ENCODE peak calls at places on chromosome 15, in six cellular contexts. O is psoas muscle, E is stomach, X is GM06990, G is heart left ventricle, K is right lobe of liver. P is an unnamed sample.
A peak's percentile ranks its signal among the peaks of the same experiment; 100 is the strongest.

GRCh38 chr15:57385923-57386390 is 9.7 kb downstream of the CGNL1 start:
- DNase-seq in O (no peak), E (no peak), X (no peak), G (no peak), K (no peak), P (no peak)

GRCh38 chr15:34821907-34822306 is 26.6 kb upstream of the ACTC1 start:
- DNase-seq in O (no peak), E (no peak), X (no peak), G (no peak), K (no peak), P (no peak)

GRCh38 chr15:26011916-26012315 is 148.8 kb upstream of the ATP10A start:
- DNase-seq in O (no peak), E (no peak), X (no peak), G (no peak), K (no peak), P (no peak)

GRCh38 chr15:57551717-57552677 is 39.7 kb upstream of the MYZAP start:
- DNase-seq in O (no peak), E (peak; percentile 68), X (no peak), G (peak; percentile 56), K (no peak), P (no peak)

GRCh38 chr15:92623435-92623834 is 32.1 kb downstream of the FAM174B start:
- DNase-seq in O (peak; percentile 73), E (no peak), X (no peak), G (no peak), K (no peak), P (no peak)

GRCh38 chr15:39455502-39455991 is 125.3 kb upstream of the THBS1 start:
- DNase-seq in O (no peak), E (no peak), X (peak; percentile 4), G (no peak), K (no peak), P (no peak)

GRCh38 chr15:97235285-97235985 is 725.1 kb upstream of the ARRDC4 start:
- DNase-seq in O (no peak), E (peak; percentile 64), X (no peak), G (peak; percentile 24), K (peak; percentile 27), P (no peak)

GRCh38 chr15:27817258-27817657 is 281.9 kb downstream of the OCA2 start:
- DNase-seq in O (no peak), E (no peak), X (no peak), G (no peak), K (no peak), P (no peak)

GRCh38 chr15:38254065-38254883 is 1.6 kb downstream of the SPRED1 start:
- DNase-seq in O (no peak), E (peak; percentile 53), X (peak; percentile 45), G (no peak), K (peak; percentile 28), P (peak; percentile 57)

GRCh38 chr15:61527836-61528589 is 298.9 kb upstream of the RORA start:
- DNase-seq in O (no peak), E (no peak), X (no peak), G (no peak), K (no peak), P (no peak)

GRCh38 chr15:67777773-67778172 is 47.5 kb upstream of the SKOR1 start:
- DNase-seq in O (no peak), E (no peak), X (no peak), G (no peak), K (no peak), P (no peak)
- H3K27me3 ChIP-seq in O (no peaks in the 10 kb centered on the region), E (no peaks in the 10 kb centered on the region), X (no peaks in the 10 kb centered on the region), G (no peaks in the 10 kb centered on the region), K (no peaks in the 10 kb centered on the region), P (no peaks in the 10 kb centered on the region)

DNA sequence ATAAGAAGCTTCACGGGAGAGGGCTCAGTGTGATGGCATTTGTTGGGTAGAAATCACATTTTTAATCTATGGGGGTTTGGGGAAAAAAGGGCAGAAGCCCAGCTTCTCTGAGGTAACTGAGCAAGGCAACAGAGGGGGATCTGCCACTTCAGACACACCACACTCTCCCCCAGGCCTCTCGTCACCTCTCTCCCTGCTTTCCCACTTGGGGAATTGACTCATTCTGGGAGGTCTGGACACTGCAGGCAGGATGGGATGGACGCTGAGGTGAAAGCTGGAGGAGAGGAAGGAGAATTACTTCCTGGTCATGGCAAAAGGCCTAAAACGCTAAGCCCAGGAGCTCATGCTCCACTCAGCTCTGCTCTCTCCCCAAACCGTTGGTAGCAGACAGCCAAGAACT is 33.2 kb downstream of the MYO5C start:
- DNase-seq in O (no peak), E (no peak), X (peak; percentile 36), G (no peak), K (no peak), P (no peak)
- H3K4me3 ChIP-seq in O (no peak overlapping the region), E (no peak overlapping the region), X (no peak overlapping the region), G (no peak overlapping the region), K (no peak overlapping the region), P (no peak overlapping the region)

GRCh38 chr15:86743283-86743903 is 663.7 kb downstream of the AGBL1 start:
- DNase-seq in O (peak; percentile 10), E (peak; percentile 36), X (no peak), G (peak; percentile 17), K (peak; percentile 21), P (no peak)
- TF ChIP-seq CTCF in O (peak; percentile 23), E (no peak), X (peak; percentile 66), G (no peak), K (peak; percentile 34), P (no peak)

GRCh38 chr15:52527898-52528464 is 699 bp downstream of the MYO5A start:
- DNase-seq in O (peak; percentile 25), E (peak; percentile 26), X (no peak), G (peak; percentile 25), K (peak; percentile 25), P (no peak)
- H3K27me3 ChIP-seq in O (no peaks in the 10 kb centered on the region), E (no peaks in the 10 kb centered on the region), X (no peaks in the 10 kb centered on the region), G (peaks cover 5% of the 10 kb centered on the region), K (no peaks in the 10 kb centered on the region), P (peaks cover 25% of the 10 kb centered on the region)

P was measured in left lung.